ENCODE peak calls at places on chromosomes 5 and 9, in six cellular contexts. P is HCT116, A is trophoblast cell, Z is uterus, J is HL-60, Q is esophagus muscularis mucosa. K is an unnamed sample. For H3K27me3, the result is how much of the 10 kb centered on the place peaks cover.

GRCh38 chr5:139821806-139822552 is 26.4 kb downstream of the PSD2 start:
- DNase-seq in P (no peak), J (no peak), Q (no peak), A (no peak), Z (no peak), K (no peak)

GRCh38 chr9:131361202-131361833 is 32.6 kb upstream of the PRRC2B start:
- DNase-seq in A (no peak), Q (no peak), J (peak), Z (no peak), P (no peak), K (peak)

GRCh38 chr9:79984429-79985067 is 412.8 kb downstream of the TLE4 start:
- DNase-seq in J (no peak), Z (peak), Q (no peak), P (no peak), A (no peak), K (no peak)

GRCh38 chr9:116209406-116210116 is 56.0 kb downstream of the PAPPA start:
- DNase-seq in A (no peak), J (no peak), Q (no peak), Z (no peak), P (no peak), K (no peak)

GRCh38 chr5:149594206-149594895 is 13.1 kb downstream of the ARHGEF37 start:
- DNase-seq in A (no peak), J (no peak), Q (no peak), Z (no peak), P (no peak), K (no peak)

GRCh38 chr9:3281399-3281798 is 244.4 kb downstream of the RFX3 start:
- DNase-seq in Q (no peak), A (no peak), J (no peak), P (no peak), Z (no peak), K (no peak)

GRCh38 chr5:96885518-96886338 is 9.4 kb downstream of the ERAP2 start:
- DNase-seq in J (no peak), P (no peak), A (no peak), Z (no peak), Q (no peak), K (no peak)

GRCh38 chr9:97468658-97469448 is 32.6 kb upstream of the TMOD1 start:
- DNase-seq in Q (peak), J (peak), A (peak), P (peak), Z (peak), K (peak)

GRCh38 chr5:84088996-84089395 is 295.7 kb downstream of the EDIL3 start:
- DNase-seq in Q (no peak), J (peak), P (peak), Z (no peak), A (peak), K (peak)

GRCh38 chr9:86413966-86414880 is 60.0 kb upstream of the TUT7 start:
- DNase-seq in Q (no peak), J (no peak), A (peak), Z (no peak), P (no peak), K (peak)

GRCh38 chr5:133365326-133365725 is 247.0 kb downstream of the FSTL4 start:
- DNase-seq in Z (no peak), J (no peak), Q (no peak), P (no peak), A (no peak), K (no peak)

GRCh38 chr5:72465601-72466563 is 41.3 kb downstream of the ZNF366 start:
- DNase-seq in P (no peak), Z (no peak), J (no peak), A (no peak), Q (no peak), K (peak)

GRCh38 chr5:173056783-173057061 is 570 bp downstream of the CREBRF start:
- DNase-seq in P (no peak), Q (no peak), J (no peak), Z (no peak), A (peak), K (no peak)

GRCh38 chr5:119274767-119275130 is 81.1 kb upstream of the TNFAIP8 start:
- DNase-seq in Z (no peak), A (peak), J (no peak), Q (no peak), P (peak), K (no peak)

GRCh38 chr9:130213898-130214761 is 41.9 kb downstream of the NCS1 start:
- DNase-seq in P (no peak), Z (no peak), A (peak), J (no peak), Q (no peak), K (peak)

GRCh38 chr5:161645264-161645663 is 40.3 kb upstream of the GABRA6 start:
- DNase-seq in A (no peak), P (no peak), Q (no peak), Z (no peak), J (no peak), K (no peak)

GRCh38 chr5:112594060-112594850 is 143.4 kb upstream of the APC start:
- DNase-seq in A (no peak), J (no peak), Z (no peak), Q (peak), P (no peak), K (no peak)

GRCh38 chr5:112597831-112598230 is 139.9 kb upstream of the APC start:
- DNase-seq in P (no peak), J (no peak), Z (no peak), Q (no peak), A (no peak), K (no peak)

DNA sequence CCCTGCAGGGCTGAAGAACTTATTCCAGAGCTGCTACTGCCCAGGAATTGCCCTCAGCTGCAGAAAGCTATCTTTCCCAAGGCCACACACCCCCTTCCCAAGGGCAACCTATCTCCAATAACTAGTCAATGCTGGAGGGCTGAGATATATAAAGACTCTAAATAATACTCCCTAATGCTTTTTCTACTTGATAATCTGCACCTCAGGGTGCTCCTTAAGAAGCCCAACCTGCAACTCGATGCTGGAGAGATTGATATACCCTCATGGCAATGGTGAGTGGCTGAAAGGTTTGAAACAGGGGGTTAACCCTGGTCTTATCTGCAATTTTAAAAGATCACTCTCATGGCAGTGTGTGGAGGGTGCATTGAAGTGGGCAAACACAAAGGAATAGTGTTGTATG is 142.7 kb upstream of the APC start:
- DNase-seq in J (no peak), A (no peak), P (no peak), Q (peak), Z (no peak), K (no peak)
- H3K27ac ChIP-seq in J (no peak), A (no peak), P (no peak), Q (no peak), Z (no peak), K (no peak)

GRCh38 chr5:61731946-61732314 is 399.9 kb downstream of the ZSWIM6 start:
- DNase-seq in P (no peak), Z (no peak), J (no peak), Q (peak), A (no peak), K (no peak)
- H3K27me3 ChIP-seq in P (half or more), Z (under half), J (under half), Q (under half), A (under half), K (under half)

GRCh38 chr9:76677481-76678055 is 86.7 kb upstream of the PCA3 start:
- DNase-seq in A (peak), Q (peak), P (no peak), Z (peak), J (no peak), K (peak)
- H3K4me3 ChIP-seq in A (no peak), Q (no peak), P (no peak), Z (no peak), J (no peak), K (no peak)

GRCh38 chr9:134131471-134132207 is 4.2 kb upstream of the WDR5 start:
- DNase-seq in P (no peak), A (no peak), Q (no peak), Z (no peak), J (no peak), K (no peak)
- H3K27ac ChIP-seq in P (no peak), A (no peak), Q (peak), Z (peak), J (no peak), K (no peak)

DNA sequence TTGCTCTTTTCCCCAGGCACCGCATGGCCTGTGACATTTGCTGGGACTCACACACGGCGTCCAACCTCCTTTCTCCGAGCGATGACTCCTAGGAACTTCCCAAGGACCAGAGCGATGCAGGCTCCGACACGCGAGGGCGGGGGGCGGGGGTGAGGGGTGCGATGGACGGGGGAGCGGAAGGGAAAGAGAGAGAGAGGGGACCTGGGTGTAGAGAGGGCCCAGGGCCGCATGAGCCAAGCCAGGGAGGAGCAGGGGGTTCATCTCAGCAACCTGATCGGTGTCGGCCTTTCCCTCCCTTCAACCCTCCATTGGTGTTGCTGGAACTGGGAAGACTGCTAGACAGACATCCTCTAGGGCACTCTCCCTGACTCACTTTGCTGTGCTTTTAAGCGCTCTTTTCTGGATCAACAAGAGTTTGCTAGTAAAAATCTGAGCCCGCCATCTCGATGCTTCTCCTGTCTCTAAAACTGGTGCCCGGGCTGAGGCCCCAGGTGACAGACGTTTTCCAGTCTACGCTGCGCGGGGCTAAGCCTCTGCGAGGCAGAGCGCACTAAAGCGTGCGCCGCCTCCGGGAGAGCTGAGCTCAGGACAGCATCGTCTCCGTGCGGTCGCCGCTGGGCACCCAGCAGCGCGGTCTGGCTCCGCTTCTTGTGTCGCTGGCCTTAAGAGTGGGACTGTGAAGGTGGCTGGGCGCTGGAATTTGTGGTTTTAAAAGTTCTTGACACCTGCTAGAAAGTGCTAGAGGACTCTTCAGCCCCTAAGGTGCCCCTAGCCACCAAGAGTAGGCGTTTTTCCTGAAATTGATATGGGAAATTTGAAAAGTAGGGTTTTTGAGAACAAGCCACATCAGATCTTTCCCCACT is 1.0 kb upstream of the TSLP start:
- DNase-seq in A (peak), Q (no peak), J (no peak), Z (no peak), P (no peak), K (peak)
- H3K27me3 ChIP-seq in A (under half), Q (under half), J (under half), Z (under half), P (under half), K (half or more)

GRCh38 chr9:20604561-20604960 is 17.7 kb downstream of the MLLT3 start:
- DNase-seq in Q (no peak), P (no peak), A (no peak), Z (no peak), J (no peak), K (no peak)
- H3K4me3 ChIP-seq in Q (peak), P (no peak), A (no peak), Z (peak), J (no peak), K (no peak)

DNA sequence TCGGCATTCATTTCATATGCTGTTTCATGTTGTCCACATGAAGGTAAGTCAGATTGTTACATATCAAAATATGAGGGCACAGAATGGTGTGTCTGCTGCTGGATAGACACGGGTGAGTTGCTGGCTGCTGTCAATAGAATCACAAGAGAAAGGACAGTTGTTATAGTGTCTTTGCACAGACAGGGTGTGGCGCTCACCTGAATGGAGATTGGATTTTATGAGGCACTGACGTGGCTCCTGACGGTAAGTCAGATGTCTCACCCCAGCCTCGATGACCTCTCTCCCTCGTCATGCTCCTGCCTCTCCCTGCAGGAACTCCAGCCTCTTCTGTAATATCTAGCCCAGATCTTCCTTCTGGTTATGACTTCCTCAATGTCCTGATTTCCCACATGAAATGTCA is 75.4 kb upstream of the SELENOP start:
- DNase-seq in Z (no peak), Q (peak), P (peak), J (no peak), A (peak), K (no peak)
- H3K27ac ChIP-seq in Z (no peak), Q (no peak), P (no peak), J (no peak), A (no peak), K (no peak)

GRCh38 chr9:133609311-133610098 is at the start of gene FAM163B:
- DNase-seq in P (no peak), Q (no peak), J (no peak), Z (no peak), A (peak), K (peak)
- H3K27me3 ChIP-seq in P (half or more), Q (under half), J (under half), Z (under half), A (under half), K (half or more)

GRCh38 chr5:68954618-68954910 is 139.2 kb upstream of the SLC30A5 start:
- DNase-seq in P (no peak), Z (no peak), A (peak), J (no peak), Q (peak), K (no peak)
- H3K4me3 ChIP-seq in P (no peak), Z (no peak), A (no peak), J (no peak), Q (no peak), K (no peak)